ENCODE peak calls at places on chromosome 10, in six cellular contexts. One of them, this sample, is unnamed.

GRCh38 chr10:114110174-114110972 is 63.6 kb downstream of the CCDC186 start:
- DNase-seq in H1: no peak
- DNase-seq in GM12878: no peak
- DNase-seq in GM12891: no peak
- DNase-seq in K562: no peak
- DNase-seq in HepG2: no peak
- DNase-seq in this sample: no peak

GRCh38 chr10:49505076-49505475 is 33.8 kb downstream of the ERCC6 start:
- DNase-seq in H1: no peak
- DNase-seq in GM12878: no peak
- DNase-seq in GM12891: no peak
- DNase-seq in K562: no peak
- DNase-seq in HepG2: no peak
- DNase-seq in this sample: no peak

GRCh38 chr10:13673165-13673564 is 86.4 kb downstream of the PRPF18 start:
- DNase-seq in H1: no peak
- DNase-seq in GM12878: no peak
- DNase-seq in GM12891: no peak
- DNase-seq in K562: no peak
- DNase-seq in HepG2: no peak
- DNase-seq in this sample: no peak

GRCh38 chr10:76382381-76382851 is 951.0 kb downstream of the LRMDA start:
- DNase-seq in H1: no peak
- DNase-seq in GM12878: no peak
- DNase-seq in GM12891: no peak
- DNase-seq in K562: no peak
- DNase-seq in HepG2: no peak
- DNase-seq in this sample: no peak

GRCh38 chr10:6074489-6075301 is 12.5 kb upstream of the IL2RA start:
- DNase-seq in H1: no peak
- DNase-seq in GM12878: no peak
- DNase-seq in GM12891: no peak
- DNase-seq in K562: no peak
- DNase-seq in HepG2: no peak
- DNase-seq in this sample: no peak

GRCh38 chr10:76119515-76119914 is 688.1 kb downstream of the LRMDA start:
- DNase-seq in H1: no peak
- DNase-seq in GM12878: no peak
- DNase-seq in GM12891: no peak
- DNase-seq in K562: no peak
- DNase-seq in HepG2: no peak
- DNase-seq in this sample: no peak

GRCh38 chr10:114375082-114375481 is 29.2 kb downstream of the AFAP1L2 start:
- DNase-seq in H1: no peak
- DNase-seq in GM12878: no peak
- DNase-seq in GM12891: no peak
- DNase-seq in K562: no peak
- DNase-seq in HepG2: no peak
- DNase-seq in this sample: no peak

GRCh38 chr10:78639629-78640028 is 429.1 kb upstream of the ZMIZ1 start:
- DNase-seq in H1: no peak
- DNase-seq in GM12878: no peak
- DNase-seq in GM12891: no peak
- DNase-seq in K562: no peak
- DNase-seq in HepG2: peak
- DNase-seq in this sample: no peak

GRCh38 chr10:78952686-78953085 is 116.1 kb upstream of the ZMIZ1 start:
- DNase-seq in H1: no peak
- DNase-seq in GM12878: no peak
- DNase-seq in GM12891: no peak
- DNase-seq in K562: no peak
- DNase-seq in HepG2: no peak
- DNase-seq in this sample: no peak

GRCh38 chr10:36662571-36662970 is 462.8 kb upstream of the ANKRD30A start:
- DNase-seq in H1: no peak
- DNase-seq in GM12878: no peak
- DNase-seq in GM12891: no peak
- DNase-seq in K562: no peak
- DNase-seq in HepG2: no peak
- DNase-seq in this sample: no peak

GRCh38 chr10:121065330-121065729 is 214.2 kb downstream of the WDR11 start:
- DNase-seq in H1: no peak
- DNase-seq in GM12878: no peak
- DNase-seq in GM12891: no peak
- DNase-seq in K562: no peak
- DNase-seq in HepG2: peak
- DNase-seq in this sample: no peak

GRCh38 chr10:83612050-83612449 is 527.3 kb upstream of the GHITM start:
- DNase-seq in H1: no peak
- DNase-seq in GM12878: no peak
- DNase-seq in GM12891: no peak
- DNase-seq in K562: no peak
- DNase-seq in HepG2: no peak
- DNase-seq in this sample: no peak

GRCh38 chr10:25615926-25616325 is 318.1 kb upstream of the MYO3A start:
- DNase-seq in H1: no peak
- DNase-seq in GM12878: no peak
- DNase-seq in GM12891: no peak
- DNase-seq in K562: no peak
- DNase-seq in HepG2: no peak
- DNase-seq in this sample: no peak

GRCh38 chr10:121243899-121244241 is 354.4 kb downstream of the FGFR2 start:
- DNase-seq in H1: no peak
- DNase-seq in GM12878: no peak
- DNase-seq in GM12891: no peak
- DNase-seq in K562: no peak
- DNase-seq in HepG2: no peak
- DNase-seq in this sample: no peak

GRCh38 chr10:15189133-15189881 is 20.8 kb upstream of the NMT2 start:
- DNase-seq in H1: no peak
- DNase-seq in GM12878: no peak
- DNase-seq in GM12891: no peak
- DNase-seq in K562: no peak
- DNase-seq in HepG2: no peak
- DNase-seq in this sample: no peak

GRCh38 chr10:58266003-58266825 is 1.5 kb downstream of the IPMK start:
- DNase-seq in H1: no peak
- DNase-seq in GM12878: no peak
- DNase-seq in GM12891: no peak
- DNase-seq in K562: peak
- DNase-seq in HepG2: peak
- DNase-seq in this sample: no peak

GRCh38 chr10:21668831-21669230 is 134.8 kb downstream of the MLLT10 start:
- DNase-seq in H1: no peak
- DNase-seq in GM12878: no peak
- DNase-seq in GM12891: no peak
- DNase-seq in K562: no peak
- DNase-seq in HepG2: no peak
- DNase-seq in this sample: no peak

GRCh38 chr10:33832124-33832787 is 497.8 kb upstream of the NRP1 start:
- DNase-seq in H1: no peak
- DNase-seq in GM12878: no peak
- DNase-seq in GM12891: no peak
- DNase-seq in K562: no peak
- DNase-seq in HepG2: peak
- DNase-seq in this sample: no peak

GRCh38 chr10:114755537-114755936 is 66.0 kb upstream of the FHIP2A start:
- DNase-seq in H1: no peak
- DNase-seq in GM12878: no peak
- DNase-seq in GM12891: no peak
- DNase-seq in K562: no peak
- DNase-seq in HepG2: no peak
- DNase-seq in this sample: no peak

GRCh38 chr10:50503661-50504320 is 120.0 kb downstream of the SGMS1 start:
- DNase-seq in H1: no peak
- DNase-seq in GM12878: no peak
- DNase-seq in GM12891: no peak
- DNase-seq in K562: peak
- DNase-seq in HepG2: no peak
- DNase-seq in this sample: no peak

GRCh38 chr10:63738410-63738809 is 217.2 kb downstream of the REEP3 start:
- DNase-seq in H1: no peak
- DNase-seq in GM12878: no peak
- DNase-seq in GM12891: no peak
- DNase-seq in K562: no peak
- DNase-seq in HepG2: peak
- DNase-seq in this sample: no peak

GRCh38 chr10:129191848-129192247 is 275.2 kb upstream of the MGMT start:
- DNase-seq in H1: no peak
- DNase-seq in GM12878: no peak
- DNase-seq in GM12891: no peak
- DNase-seq in K562: no peak
- DNase-seq in HepG2: no peak
- DNase-seq in this sample: no peak

GRCh38 chr10:95646160-95646559 is 10.4 kb downstream of the ALDH18A1 start:
- DNase-seq in H1: no peak
- DNase-seq in GM12878: no peak
- DNase-seq in GM12891: no peak
- DNase-seq in K562: peak
- DNase-seq in HepG2: peak
- DNase-seq in this sample: no peak

GRCh38 chr10:93481931-93482834 is at the start of gene MYOF:
- DNase-seq in H1: peak
- DNase-seq in GM12878: peak
- DNase-seq in GM12891: peak
- DNase-seq in K562: peak
- DNase-seq in HepG2: peak
- DNase-seq in this sample: peak

GRCh38 chr10:99983280-99983988 is 26.3 kb downstream of the DNMBP start:
- DNase-seq in H1: no peak
- DNase-seq in GM12878: peak
- DNase-seq in GM12891: no peak
- DNase-seq in K562: peak
- DNase-seq in HepG2: peak
- DNase-seq in this sample: no peak

GRCh38 chr10:21056461-21056860 is 159.3 kb upstream of the NEBL start:
- DNase-seq in H1: no peak
- DNase-seq in GM12878: no peak
- DNase-seq in GM12891: no peak
- DNase-seq in K562: no peak
- DNase-seq in HepG2: no peak
- DNase-seq in this sample: no peak

GRCh38 chr10:97508342-97508741 is 9.6 kb downstream of the UBTD1 start:
- DNase-seq in H1: no peak
- DNase-seq in GM12878: no peak
- DNase-seq in GM12891: no peak
- DNase-seq in K562: no peak
- DNase-seq in HepG2: no peak
- DNase-seq in this sample: no peak

GRCh38 chr10:103480521-103480920 is 1.5 kb upstream of the CALHM3 start:
- DNase-seq in H1: no peak
- DNase-seq in GM12878: no peak
- DNase-seq in GM12891: no peak
- DNase-seq in K562: no peak
- DNase-seq in HepG2: no peak
- DNase-seq in this sample: no peak

GRCh38 chr10:86198271-86198670 is 168.3 kb downstream of the GRID1 start:
- DNase-seq in H1: no peak
- DNase-seq in GM12878: no peak
- DNase-seq in GM12891: no peak
- DNase-seq in K562: no peak
- DNase-seq in HepG2: no peak
- DNase-seq in this sample: no peak
- TF ChIP-seq TAF1 in H1: no peak
- TF ChIP-seq TAF1 in GM12878: no peak
- TF ChIP-seq TAF1 in GM12891: no peak
- TF ChIP-seq TAF1 in K562: no peak
- TF ChIP-seq TAF1 in HepG2: no peak
- TF ChIP-seq TAF1 in this sample: no peak

GRCh38 chr10:30840386-30841074 is 191.1 kb downstream of the ZNF438 start:
- DNase-seq in H1: no peak
- DNase-seq in GM12878: no peak
- DNase-seq in GM12891: no peak
- DNase-seq in K562: no peak
- DNase-seq in HepG2: no peak
- DNase-seq in this sample: no peak
- TF ChIP-seq POLR2AphosphoS5 in H1: no peak
- TF ChIP-seq POLR2AphosphoS5 in GM12878: no peak
- TF ChIP-seq POLR2AphosphoS5 in GM12891: no peak
- TF ChIP-seq POLR2AphosphoS5 in K562: no peak
- TF ChIP-seq POLR2AphosphoS5 in HepG2: no peak
- TF ChIP-seq POLR2AphosphoS5 in this sample: no peak

DNA sequence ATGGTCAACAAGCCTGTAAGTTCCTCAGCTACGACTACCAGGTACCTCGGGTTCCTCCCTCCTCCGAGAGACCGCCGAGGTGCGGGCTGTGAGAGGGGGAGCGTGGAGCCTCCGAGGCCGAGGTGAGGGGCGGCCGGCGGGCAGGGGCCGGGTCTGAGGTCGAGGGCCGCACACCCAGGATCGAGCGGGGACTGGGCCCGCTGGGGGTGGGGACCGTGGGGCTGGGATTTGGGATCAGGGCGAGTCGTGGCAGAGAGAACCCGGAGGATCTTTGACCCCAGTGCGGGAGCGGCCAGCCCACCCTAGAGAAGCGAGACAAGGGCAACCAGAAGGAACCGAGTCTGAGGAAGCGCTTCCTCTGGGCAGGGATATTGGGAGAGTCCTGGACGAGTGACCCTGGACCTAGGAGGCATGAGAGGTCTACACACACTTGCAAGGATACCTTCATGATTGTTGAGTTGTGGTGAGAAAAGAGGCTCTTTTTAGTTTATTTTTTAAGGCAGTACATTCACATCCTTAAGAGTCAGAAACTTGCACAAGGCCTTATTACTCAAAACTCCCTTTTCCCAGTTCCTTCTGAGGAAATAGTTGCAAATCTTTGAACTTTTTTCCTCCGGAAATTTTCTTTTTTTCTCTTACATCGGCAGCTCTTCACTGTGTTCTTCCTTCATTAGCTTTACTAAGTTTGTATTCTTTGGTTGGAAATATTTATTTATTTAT is 390 bp downstream of the ZNF487 start:
- DNase-seq in H1: no peak
- DNase-seq in GM12878: no peak
- DNase-seq in GM12891: no peak
- DNase-seq in K562: peak
- DNase-seq in HepG2: no peak
- DNase-seq in this sample: no peak
- TF ChIP-seq POLR2A in H1: peak
- TF ChIP-seq POLR2A in GM12878: no peak
- TF ChIP-seq POLR2A in GM12891: no peak
- TF ChIP-seq POLR2A in K562: no peak
- TF ChIP-seq POLR2A in HepG2: no peak
- TF ChIP-seq POLR2A in this sample: no peak

DNA sequence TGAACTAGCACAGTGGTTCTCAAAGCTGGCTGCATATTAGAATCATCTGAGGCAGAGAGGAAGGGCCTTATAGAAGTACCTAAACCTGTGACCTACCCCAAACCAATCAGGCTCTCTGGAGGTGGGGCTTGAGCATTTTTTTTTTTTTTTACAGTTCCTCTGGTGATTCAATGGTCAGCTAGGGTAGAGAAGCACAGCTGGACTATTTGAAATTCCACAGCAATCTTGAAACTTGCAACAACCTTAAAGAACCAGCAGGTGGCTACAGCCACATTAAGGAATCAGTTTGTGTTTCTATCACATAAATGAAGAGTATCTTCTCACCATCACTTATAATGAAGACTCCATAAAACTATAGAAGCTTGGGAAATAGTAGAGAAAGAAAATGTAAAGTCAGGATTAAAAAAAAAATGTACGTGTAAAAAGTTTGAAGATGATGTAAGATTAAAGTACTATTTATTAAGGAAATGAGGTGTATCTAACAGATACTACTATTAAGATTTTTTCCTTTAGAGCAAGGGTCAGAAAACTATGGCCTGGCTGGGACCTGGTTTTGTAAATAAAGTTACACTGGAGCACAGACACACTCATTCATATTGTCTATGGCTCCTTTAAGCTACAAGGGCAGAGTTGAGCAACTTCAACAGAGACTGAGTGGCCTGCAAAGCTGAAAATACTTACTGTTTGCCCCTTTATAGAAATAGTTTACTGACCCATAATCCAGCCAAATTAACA is 3.8 kb downstream of the RTKN2 start:
- DNase-seq in H1: no peak
- DNase-seq in GM12878: no peak
- DNase-seq in GM12891: no peak
- DNase-seq in K562: peak
- DNase-seq in HepG2: peak
- DNase-seq in this sample: no peak
- TF ChIP-seq TAF1 in H1: no peak
- TF ChIP-seq TAF1 in GM12878: no peak
- TF ChIP-seq TAF1 in GM12891: no peak
- TF ChIP-seq TAF1 in K562: no peak
- TF ChIP-seq TAF1 in HepG2: no peak
- TF ChIP-seq TAF1 in this sample: no peak

This sample was measured in GM12892.